ENCODE peak calls at places on chromosomes 16 and 17, in ten cellular contexts. Y is NCI-H1105; D is NCI-H2081; S is left cardiac atrium; R is retinal pigment epithelial cell; K is omental fat pad; B is AG10803; T is amygdala; J is tibial nerve; Z is activated CD4-positive, alpha-beta T cell treated with anti-CD3 and anti-CD28 coated beads, Interleukin-2, amount 10 ng/mL, durations not matched to agents 7 days and 5 days. U is an unnamed sample.

GRCh38 chr16:71645450-71645849 is 19.5 kb downstream of the MARVELD3 start:
- DNase-seq in B (peak), S (no peak), Z (no peak), T (no peak), R (peak), K (no peak), D (peak), Y (no peak), J (no peak), U (peak)

GRCh38 chr17:44384281-44384822 is 5.1 kb downstream of the ITGA2B start:
- DNase-seq in S (no peak), K (no peak), Z (no peak), J (no peak), T (no peak), B (no peak), D (no peak), R (no peak), Y (no peak), U (no peak)

GRCh38 chr16:31453255-31454204 is 5.8 kb upstream of the ARMC5 start:
- DNase-seq in Y (no peak), K (no peak), R (no peak), J (no peak), B (peak), T (no peak), D (no peak), Z (no peak), S (peak), U (no peak)

GRCh38 chr17:78474631-78475146 is 96.2 kb downstream of the PGS1 start:
- DNase-seq in K (no peak), R (no peak), J (no peak), Y (no peak), S (no peak), T (no peak), D (no peak), Z (no peak), B (no peak), U (no peak)

GRCh38 chr17:68310141-68310540 is 18.8 kb downstream of the ARSG start:
- DNase-seq in R (no peak), Y (no peak), T (no peak), D (no peak), Z (peak), S (no peak), K (no peak), J (no peak), B (no peak), U (no peak)

GRCh38 chr17:2598166-2598565 is 4.7 kb downstream of the PAFAH1B1 start:
- DNase-seq in T (no peak), R (no peak), S (no peak), Z (no peak), D (no peak), J (no peak), Y (no peak), K (no peak), B (peak), U (no peak)

GRCh38 chr16:66207139-66207863 is 159.2 kb upstream of the CDH5 start:
- DNase-seq in S (peak), R (no peak), Y (peak), T (no peak), B (peak), K (no peak), J (no peak), D (no peak), Z (no peak), U (peak)

GRCh38 chr17:50661795-50662391 is 27.2 kb downstream of the ABCC3 start:
- DNase-seq in D (no peak), J (no peak), K (peak), R (peak), Z (peak), T (no peak), S (peak), Y (no peak), B (peak), U (no peak)

GRCh38 chr16:61362583-61362982 is 673.7 kb downstream of the CDH8 start:
- DNase-seq in T (no peak), S (no peak), J (no peak), R (no peak), Y (no peak), Z (no peak), B (no peak), K (no peak), D (peak), U (no peak)

GRCh38 chr17:70086468-70086867 is 11.4 kb downstream of the KCNJ16 start:
- DNase-seq in Y (no peak), T (no peak), K (no peak), D (no peak), R (no peak), J (no peak), B (no peak), Z (no peak), S (no peak), U (no peak)

GRCh38 chr17:10058924-10059683 is 139.3 kb downstream of the GAS7 start:
- DNase-seq in S (no peak), R (no peak), T (no peak), D (no peak), Z (no peak), Y (no peak), J (no peak), B (no peak), K (no peak), U (no peak)

GRCh38 chr16:55506083-55506482 is 2.8 kb upstream of the LPCAT2 start:
- DNase-seq in K (no peak), Y (no peak), Z (no peak), J (no peak), R (no peak), B (no peak), D (no peak), S (no peak), T (no peak), U (peak)

GRCh38 chr17:40516581-40517285 is 15.3 kb upstream of the TNS4 start:
- DNase-seq in D (no peak), S (no peak), B (peak), Y (no peak), Z (peak), T (no peak), R (no peak), K (no peak), J (no peak), U (no peak)

GRCh38 chr17:65576939-65577338 is 15.5 kb upstream of the AXIN2 start:
- DNase-seq in R (no peak), Z (no peak), T (no peak), Y (no peak), S (no peak), J (no peak), D (no peak), B (no peak), K (no peak), U (no peak)

GRCh38 chr17:17088511-17089205 is 46.4 kb downstream of the MPRIP start:
- DNase-seq in B (no peak), Z (no peak), R (no peak), D (no peak), K (no peak), T (no peak), J (no peak), Y (no peak), S (peak), U (peak)

GRCh38 chr17:27293359-27293897 is 486 bp upstream of the WSB1 start:
- DNase-seq in S (no peak), B (no peak), D (no peak), T (no peak), K (no peak), Y (no peak), R (no peak), Z (peak), J (no peak), U (no peak)

GRCh38 chr17:80352991-80353665 is 61.8 kb upstream of the ENDOV start:
- DNase-seq in K (no peak), D (no peak), R (no peak), J (no peak), Z (no peak), Y (no peak), S (no peak), T (no peak), B (no peak), U (no peak)

GRCh38 chr16:53775821-53776431 is 72.0 kb downstream of the FTO start:
- DNase-seq in T (no peak), D (no peak), Z (no peak), R (peak), B (peak), K (peak), Y (no peak), J (no peak), S (peak), U (no peak)

GRCh38 chr16:81137012-81137335 is 40.8 kb upstream of the GCSH start:
- DNase-seq in R (no peak), Y (no peak), K (no peak), T (no peak), S (no peak), B (peak), D (no peak), Z (no peak), J (peak), U (no peak)

GRCh38 chr16:86725401-86725800 is 147.1 kb downstream of the FOXL1 start:
- DNase-seq in J (no peak), T (no peak), R (no peak), Z (no peak), D (no peak), S (no peak), Y (no peak), K (no peak), B (peak), U (no peak)

GRCh38 chr17:81184596-81184995 is 18.6 kb upstream of the AATK start:
- DNase-seq in Y (no peak), D (no peak), J (no peak), S (no peak), B (no peak), Z (no peak), T (no peak), R (no peak), K (no peak), U (peak)

GRCh38 chr17:76840443-76840767 is 27.8 kb upstream of the MGAT5B start:
- DNase-seq in T (no peak), K (no peak), Z (no peak), B (no peak), D (no peak), J (no peak), S (no peak), Y (no peak), R (no peak), U (no peak)

GRCh38 chr17:78789663-78790181 is 7.6 kb upstream of the CYTH1 start:
- DNase-seq in T (no peak), Z (peak), D (peak), J (peak), B (peak), R (peak), Y (peak), K (no peak), S (peak), U (peak)

GRCh38 chr17:76382803-76383644 is 1.4 kb upstream of the SPHK1 start:
- DNase-seq in R (no peak), Z (peak), B (peak), T (no peak), D (no peak), K (peak), Y (no peak), J (no peak), S (peak), U (no peak)

GRCh38 chr16:72349719-72350118 is 177.8 kb upstream of the PMFBP1 start:
- DNase-seq in B (no peak), S (no peak), D (no peak), T (no peak), Y (no peak), Z (no peak), K (no peak), R (no peak), J (no peak), U (no peak)

GRCh38 chr17:740240-741055 is 8.1 kb downstream of the TLCD3A start:
- DNase-seq in Z (peak), K (no peak), D (no peak), T (no peak), B (no peak), R (no peak), Y (no peak), S (no peak), J (no peak), U (no peak)

GRCh38 chr16:21684199-21684598 is 20.4 kb downstream of the OTOA start:
- DNase-seq in B (no peak), J (no peak), Y (no peak), K (no peak), Z (peak), T (no peak), R (no peak), S (no peak), D (peak), U (peak)

GRCh38 chr16:88317619-88317977 is 65.2 kb upstream of the ZNF469 start:
- DNase-seq in J (no peak), R (no peak), K (no peak), D (no peak), Z (no peak), Y (no peak), T (no peak), S (no peak), B (peak), U (no peak)

GRCh38 chr17:36856921-36857381 is 80.3 kb upstream of the LHX1 start:
- DNase-seq in S (no peak), B (no peak), K (no peak), J (no peak), D (no peak), Z (no peak), Y (no peak), R (no peak), T (no peak), U (no peak)